ENCODE peak calls at places on chromosomes 13 and 19, in four cellular contexts. One of them, this sample, is unnamed.

GRCh38 chr19:11421607-11422098 is 2.5 kb upstream of the RGL3 start:
- DNase-seq in transverse colon: peak; percentile 63
- DNase-seq in PC-3: no peak
- DNase-seq in epithelial cell of esophagus: peak; percentile 25
- DNase-seq in this sample: peak; percentile 69

GRCh38 chr19:45164577-45165335 is 4.0 kb upstream of the NKPD1 start:
- DNase-seq in transverse colon: peak; percentile 79
- DNase-seq in PC-3: no peak
- DNase-seq in epithelial cell of esophagus: peak; percentile 85
- DNase-seq in this sample: peak; percentile 88

GRCh38 chr19:49151339-49152217 is 3.6 kb downstream of the HRC start:
- DNase-seq in transverse colon: peak; percentile 98
- DNase-seq in PC-3: peak; percentile 95
- DNase-seq in epithelial cell of esophagus: peak; percentile 96
- DNase-seq in this sample: peak; percentile 89

GRCh38 chr13:64274481-64275217 is 2859.0 kb upstream of the PCDH20 start:
- DNase-seq in transverse colon: no peak
- DNase-seq in PC-3: no peak
- DNase-seq in epithelial cell of esophagus: peak; percentile 10
- DNase-seq in this sample: peak; percentile 43

GRCh38 chr13:112887151-112887550 is 81.9 kb upstream of the MCF2L start:
- DNase-seq in transverse colon: no peak
- DNase-seq in PC-3: no peak
- DNase-seq in epithelial cell of esophagus: no peak
- DNase-seq in this sample: no peak

GRCh38 chr13:38530492-38530891 is 156.4 kb upstream of the FREM2 start:
- DNase-seq in transverse colon: no peak
- DNase-seq in PC-3: peak; percentile 33
- DNase-seq in epithelial cell of esophagus: peak; percentile 37
- DNase-seq in this sample: peak; percentile 15

GRCh38 chr19:39563408-39563807 is 23.4 kb upstream of the EID2 start:
- DNase-seq in transverse colon: no peak
- DNase-seq in PC-3: peak; percentile 85
- DNase-seq in epithelial cell of esophagus: peak; percentile 67
- DNase-seq in this sample: no peak

GRCh38 chr13:99981115-99982020 is at the start of gene ZIC2:
- DNase-seq in transverse colon: no peak
- DNase-seq in PC-3: peak; percentile 13
- DNase-seq in epithelial cell of esophagus: peak; percentile 47
- DNase-seq in this sample: peak; percentile 51

GRCh38 chr13:45879666-45880065 is 28.1 kb upstream of the SIAH3 start:
- DNase-seq in transverse colon: peak; percentile 10
- DNase-seq in PC-3: peak; percentile 41
- DNase-seq in epithelial cell of esophagus: peak; percentile 46
- DNase-seq in this sample: peak; percentile 32

GRCh38 chr19:23437901-23438300 is 42.6 kb upstream of the ZNF91 start:
- DNase-seq in transverse colon: no peak
- DNase-seq in PC-3: no peak
- DNase-seq in epithelial cell of esophagus: no peak
- DNase-seq in this sample: no peak

GRCh38 chr13:93004919-93005318 is 221.7 kb upstream of the GPC6 start:
- DNase-seq in transverse colon: no peak
- DNase-seq in PC-3: no peak
- DNase-seq in epithelial cell of esophagus: peak; percentile 61
- DNase-seq in this sample: no peak

GRCh38 chr13:46609726-46610125 is 56.8 kb downstream of the LRCH1 start:
- DNase-seq in transverse colon: no peak
- DNase-seq in PC-3: no peak
- DNase-seq in epithelial cell of esophagus: no peak
- DNase-seq in this sample: no peak

GRCh38 chr19:5934779-5935472 is 20.9 kb downstream of the CAPS start:
- DNase-seq in transverse colon: no peak
- DNase-seq in PC-3: no peak
- DNase-seq in epithelial cell of esophagus: no peak
- DNase-seq in this sample: peak; percentile 69

This sample was measured in hepatocyte.